ENCODE peak calls at places on chromosomes 6 and 20, in eight cellular contexts. U, L, K, A, N, M, C and Z are unnamed samples.

GRCh38 chr6:147033267-147033666 is 170.9 kb upstream of the STXBP5 start:
- DNase-seq in U (no peak), L (no peak), K (no peak), A (peak; percentile 11), N (no peak), M (no peak), C (no peak), Z (peak; percentile 32)

GRCh38 chr6:169109381-169109780 is 144.3 kb downstream of the THBS2 start:
- DNase-seq in U (no peak), L (no peak), K (no peak), A (no peak), N (no peak), M (no peak), C (no peak), Z (no peak)

GRCh38 chr6:140427842-140428241 is 1053.4 kb upstream of the CITED2 start:
- DNase-seq in U (no peak), L (no peak), K (no peak), A (no peak), N (no peak), M (no peak), C (no peak), Z (no peak)

GRCh38 chr20:57188576-57189079 is 77.8 kb downstream of the BMP7 start:
- DNase-seq in U (peak; percentile 8), L (no peak), K (no peak), A (no peak), N (no peak), M (no peak), C (no peak), Z (no peak)

GRCh38 chr6:47206626-47207025 is 103.1 kb downstream of the TNFRSF21 start:
- DNase-seq in U (no peak), L (peak; percentile 72), K (no peak), A (no peak), N (no peak), M (no peak), C (no peak), Z (no peak)

GRCh38 chr20:51447097-51447764 is 95.3 kb downstream of the NFATC2 start:
- DNase-seq in U (peak; percentile 79), L (peak; percentile 98), K (peak; percentile 93), A (peak; percentile 85), N (peak; percentile 89), M (no peak), C (peak; percentile 94), Z (peak; percentile 83)

GRCh38 chr20:8721098-8721497 is 347.8 kb upstream of the PLCB4 start:
- DNase-seq in U (no peak), L (peak; percentile 67), K (peak; percentile 45), A (peak; percentile 36), N (no peak), M (no peak), C (peak; percentile 29), Z (peak; percentile 61)

GRCh38 chr6:27517928-27518787 is 45.3 kb upstream of the ZNF184 start:
- DNase-seq in U (no peak), L (no peak), K (no peak), A (no peak), N (no peak), M (no peak), C (no peak), Z (no peak)

GRCh38 chr6:138772596-138773176 is 883 bp upstream of the CCDC28A start:
- DNase-seq in U (no peak), L (no peak), K (no peak), A (no peak), N (no peak), M (no peak), C (no peak), Z (no peak)

GRCh38 chr20:51067792-51068191 is 44.9 kb upstream of the KCNG1 start:
- DNase-seq in U (no peak), L (no peak), K (no peak), A (no peak), N (no peak), M (no peak), C (no peak), Z (no peak)

GRCh38 chr6:90212274-90212673 is 84.4 kb downstream of the BACH2 start:
- DNase-seq in U (no peak), L (no peak), K (no peak), A (no peak), N (no peak), M (no peak), C (no peak), Z (no peak)

GRCh38 chr6:138593100-138593877 is 94.0 kb upstream of the NHSL1 start:
- DNase-seq in U (no peak), L (peak; percentile 99), K (peak; percentile 97), A (peak; percentile 93), N (no peak), M (peak; percentile 4), C (peak; percentile 85), Z (peak; percentile 94)

GRCh38 chr6:34346175-34347119 is 46.0 kb downstream of the NUDT3 start:
- DNase-seq in U (no peak), L (no peak), K (no peak), A (no peak), N (no peak), M (no peak), C (no peak), Z (no peak)

GRCh38 chr20:13839421-13840092 is 54.7 kb downstream of the NDUFAF5 start:
- DNase-seq in U (no peak), L (peak; percentile 41), K (peak; percentile 29), A (peak; percentile 28), N (no peak), M (no peak), C (no peak), Z (peak; percentile 16)

GRCh38 chr6:111381126-111381525 is 101.9 kb downstream of the REV3L start:
- DNase-seq in U (no peak), L (peak; percentile 41), K (no peak), A (no peak), N (no peak), M (no peak), C (no peak), Z (no peak)

GRCh38 chr6:44001318-44001868 is 125.9 kb downstream of the MRPL14 start:
- DNase-seq in U (peak; percentile 54), L (no peak), K (no peak), A (no peak), N (no peak), M (no peak), C (peak; percentile 90), Z (peak; percentile 11)

GRCh38 chr6:69719602-69720193 is 77.1 kb downstream of the LMBRD1 start:
- DNase-seq in U (no peak), L (peak; percentile 37), K (peak; percentile 5), A (no peak), N (no peak), M (no peak), C (no peak), Z (peak; percentile 43)

GRCh38 chr20:58868795-58869194 is 16.3 kb downstream of the GNAS start:
- DNase-seq in U (peak; percentile 47), L (no peak), K (no peak), A (no peak), N (peak; percentile 14), M (no peak), C (no peak), Z (peak; percentile 29)

GRCh38 chr20:21613512-21613911 is 92.0 kb upstream of the PAX1 start:
- DNase-seq in U (no peak), L (no peak), K (no peak), A (no peak), N (no peak), M (no peak), C (peak; percentile 71), Z (no peak)

GRCh38 chr6:82989891-82990290 is 75.8 kb downstream of the UBE3D start:
- DNase-seq in U (no peak), L (no peak), K (peak; percentile 32), A (no peak), N (no peak), M (no peak), C (no peak), Z (no peak)

GRCh38 chr20:2809690-2810089 is 5.1 kb upstream of the C20orf141 start:
- DNase-seq in U (no peak), L (no peak), K (no peak), A (no peak), N (no peak), M (no peak), C (no peak), Z (no peak)

GRCh38 chr6:105388392-105388791 is 14.5 kb downstream of the PREP start:
- DNase-seq in U (no peak), L (no peak), K (no peak), A (no peak), N (no peak), M (no peak), C (no peak), Z (peak; percentile 80)

GRCh38 chr6:108568101-108568500 is 7.4 kb downstream of the FOXO3 start:
- DNase-seq in U (no peak), L (no peak), K (no peak), A (no peak), N (no peak), M (no peak), C (no peak), Z (no peak)

GRCh38 chr20:1813101-1813529 is 82.1 kb upstream of the SIRPA start:
- DNase-seq in U (peak; percentile 83), L (peak; percentile 97), K (peak; percentile 42), A (peak; percentile 78), N (no peak), M (no peak), C (peak; percentile 90), Z (peak; percentile 47)

DNA sequence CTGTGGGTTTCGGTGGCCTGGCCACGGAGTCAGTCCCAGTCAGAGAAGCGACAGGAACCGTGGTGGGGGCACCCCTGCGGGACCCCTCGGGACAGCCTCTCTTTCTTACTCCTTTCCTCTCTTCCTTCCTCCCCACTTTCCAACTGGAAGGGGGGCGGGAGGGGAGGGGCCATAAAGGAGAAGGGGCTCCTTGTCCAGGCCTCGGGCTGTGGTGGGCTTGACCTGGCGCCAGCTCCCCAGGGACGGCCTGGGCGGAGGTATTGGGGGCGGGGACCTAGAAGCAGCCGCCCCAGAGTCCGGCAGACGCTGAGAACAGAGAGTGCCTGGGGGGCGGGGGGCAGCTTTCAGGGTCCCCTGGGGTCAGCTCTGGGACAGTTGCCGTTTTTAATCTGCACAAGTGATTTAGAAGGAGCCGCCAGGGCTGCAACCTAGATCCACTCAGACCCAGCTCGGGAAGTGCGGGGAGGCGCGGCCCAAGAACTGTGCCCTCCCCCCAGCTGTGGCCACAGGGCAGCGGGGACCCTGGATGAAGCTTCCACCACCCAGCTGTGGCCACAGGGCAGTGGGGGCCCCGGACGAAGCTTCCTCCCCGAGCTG is 6.4 kb upstream of the ABHD16B start:
- DNase-seq in U (no peak), L (no peak), K (no peak), A (no peak), N (peak; percentile 52), M (no peak), C (peak; percentile 93), Z (no peak)
- TF ChIP-seq CTCF in U (no peak), L (no peak), K (no peak), A (no peak), N (no peak), M (no peak), C (no peak), Z (no peak)

GRCh38 chr6:166420351-166420750 is 37.6 kb upstream of the MPC1 start:
- DNase-seq in U (peak; percentile 7), L (peak; percentile 21), K (no peak), A (no peak), N (no peak), M (no peak), C (no peak), Z (peak; percentile 28)
- TF ChIP-seq CTCF in U (no peak), L (no peak), K (peak; percentile 6), A (no peak), N (no peak), M (no peak), C (peak; percentile 47), Z (peak; percentile 6)

GRCh38 chr6:134145786-134146185 is 93.4 kb upstream of the SLC2A12 start:
- DNase-seq in U (no peak), L (peak; percentile 75), K (peak; percentile 39), A (no peak), N (no peak), M (no peak), C (peak; percentile 62), Z (no peak)
- TF ChIP-seq CTCF in U (no peak), L (no peak), K (no peak), A (no peak), N (no peak), M (no peak), C (no peak), Z (no peak)

GRCh38 chr20:64053841-64054661 is 4.6 kb upstream of the SOX18 start:
- DNase-seq in U (peak; percentile 78), L (no peak), K (no peak), A (no peak), N (no peak), M (no peak), C (peak; percentile 96), Z (no peak)
- TF ChIP-seq CTCF in U (no peak), L (peak; percentile 32), K (no peak), A (no peak), N (no peak), M (peak; percentile 17), C (peak; percentile 46), Z (no peak)